ENCODE peak calls at places on chromosomes 6 and 20, in nine cellular contexts. T, Y, Q, F, M, K, I, O and J are unnamed samples.

GRCh38 chr6:85396159-85396808 is 53.6 kb upstream of the NT5E start:
- DNase-seq in T (no peak), Y (no peak), Q (no peak), F (no peak), M (no peak), K (no peak), I (no peak), O (no peak), J (no peak)

GRCh38 chr6:81169166-81169565 is 583.3 kb downstream of the TENT5A start:
- DNase-seq in T (no peak), Y (no peak), Q (no peak), F (no peak), M (no peak), K (no peak), I (no peak), O (no peak), J (no peak)

GRCh38 chr6:127031511-127031910 is 87.0 kb upstream of the RSPO3 start:
- DNase-seq in T (no peak), Y (no peak), Q (no peak), F (no peak), M (no peak), K (no peak), I (no peak), O (no peak), J (no peak)

GRCh38 chr6:34317172-34317477 is 68.3 kb upstream of the SMIM29 start:
- DNase-seq in T (no peak), Y (no peak), Q (no peak), F (no peak), M (peak; percentile 33), K (no peak), I (no peak), O (no peak), J (no peak)

GRCh38 chr20:57851025-57851682 is 141.3 kb upstream of the PMEPA1 start:
- DNase-seq in T (peak; percentile 72), Y (no peak), Q (no peak), F (no peak), M (no peak), K (no peak), I (peak; percentile 67), O (no peak), J (peak; percentile 61)

GRCh38 chr6:111322145-111322544 is 160.9 kb downstream of the REV3L start:
- DNase-seq in T (no peak), Y (no peak), Q (no peak), F (no peak), M (no peak), K (no peak), I (no peak), O (no peak), J (no peak)

GRCh38 chr6:159065091-159065490 is 20.3 kb upstream of the TAGAP start:
- DNase-seq in T (no peak), Y (no peak), Q (no peak), F (no peak), M (no peak), K (no peak), I (no peak), O (no peak), J (no peak)

GRCh38 chr20:6769953-6770831 is 2.7 kb downstream of the BMP2 start:
- DNase-seq in T (peak; percentile 20), Y (peak; percentile 78), Q (no peak), F (peak; percentile 46), M (no peak), K (peak; percentile 87), I (peak; percentile 23), O (peak; percentile 62), J (no peak)

GRCh38 chr20:58202039-58202438 is 26.4 kb downstream of the ANKRD60 start:
- DNase-seq in T (no peak), Y (no peak), Q (no peak), F (no peak), M (no peak), K (no peak), I (no peak), O (no peak), J (no peak)

GRCh38 chr6:118319890-118320289 is 228.2 kb upstream of the PLN start:
- DNase-seq in T (no peak), Y (no peak), Q (no peak), F (no peak), M (no peak), K (no peak), I (no peak), O (no peak), J (no peak)

GRCh38 chr6:25482996-25483395 is 169.0 kb upstream of the SCGN start:
- DNase-seq in T (no peak), Y (no peak), Q (peak; percentile 23), F (no peak), M (no peak), K (no peak), I (no peak), O (no peak), J (no peak)

GRCh38 chr6:151478670-151479069 is 15.1 kb upstream of the CCDC170 start:
- DNase-seq in T (no peak), Y (no peak), Q (no peak), F (no peak), M (no peak), K (no peak), I (no peak), O (no peak), J (no peak)

GRCh38 chr6:36735110-36735971 is 37.7 kb downstream of the RAB44 start:
- DNase-seq in T (peak; percentile 88), Y (peak; percentile 86), Q (peak; percentile 76), F (peak; percentile 87), M (no peak), K (peak; percentile 83), I (peak; percentile 89), O (peak; percentile 76), J (peak; percentile 98)

GRCh38 chr6:17983712-17984111 is 3.7 kb downstream of the KIF13A start:
- DNase-seq in T (no peak), Y (peak; percentile 38), Q (no peak), F (no peak), M (peak; percentile 38), K (no peak), I (no peak), O (no peak), J (no peak)

GRCh38 chr20:3246682-3247081 is 7.7 kb upstream of the SLC4A11 start:
- DNase-seq in T (no peak), Y (no peak), Q (no peak), F (no peak), M (no peak), K (no peak), I (no peak), O (no peak), J (no peak)
- H3K4me1 ChIP-seq in T (peaks cover 17% of the 10 kb centered on the region), Y (peaks cover 3% of the 10 kb centered on the region), Q (no peaks in the 10 kb centered on the region), F (no peaks in the 10 kb centered on the region), M (no peaks in the 10 kb centered on the region), K (peaks cover 10% of the 10 kb centered on the region), I (peaks cover 29% of the 10 kb centered on the region), O (peaks cover 8% of the 10 kb centered on the region), J (peaks cover 14% of the 10 kb centered on the region)

DNA sequence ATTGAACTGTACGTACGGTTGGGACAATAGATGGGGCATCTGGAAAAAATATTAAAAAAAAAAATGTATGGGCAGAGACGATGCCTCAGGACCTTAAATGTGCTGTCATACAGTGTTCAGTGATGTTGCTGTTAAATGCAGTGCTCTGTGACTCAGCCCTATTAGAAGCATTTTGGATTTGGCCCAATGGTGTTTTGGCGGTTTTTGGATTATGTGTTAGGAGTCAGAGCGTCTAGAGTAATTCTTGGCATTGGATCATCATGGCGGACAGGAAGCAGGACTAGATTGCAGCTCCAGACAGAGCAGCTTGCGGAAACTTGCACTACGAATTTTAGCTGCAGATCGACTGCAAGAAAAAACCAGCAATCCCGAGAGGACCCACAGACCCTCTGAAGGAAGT is 280.0 kb downstream of the SOX4 start:
- DNase-seq in T (peak; percentile 75), Y (peak; percentile 31), Q (peak; percentile 96), F (peak; percentile 54), M (no peak), K (no peak), I (peak; percentile 80), O (no peak), J (no peak)
- TF ChIP-seq CTCF in T (no peak), Y (no peak), Q (no peak), F (no peak), M (no peak), K (no peak), I (no peak), O (no peak), J (no peak)

DNA sequence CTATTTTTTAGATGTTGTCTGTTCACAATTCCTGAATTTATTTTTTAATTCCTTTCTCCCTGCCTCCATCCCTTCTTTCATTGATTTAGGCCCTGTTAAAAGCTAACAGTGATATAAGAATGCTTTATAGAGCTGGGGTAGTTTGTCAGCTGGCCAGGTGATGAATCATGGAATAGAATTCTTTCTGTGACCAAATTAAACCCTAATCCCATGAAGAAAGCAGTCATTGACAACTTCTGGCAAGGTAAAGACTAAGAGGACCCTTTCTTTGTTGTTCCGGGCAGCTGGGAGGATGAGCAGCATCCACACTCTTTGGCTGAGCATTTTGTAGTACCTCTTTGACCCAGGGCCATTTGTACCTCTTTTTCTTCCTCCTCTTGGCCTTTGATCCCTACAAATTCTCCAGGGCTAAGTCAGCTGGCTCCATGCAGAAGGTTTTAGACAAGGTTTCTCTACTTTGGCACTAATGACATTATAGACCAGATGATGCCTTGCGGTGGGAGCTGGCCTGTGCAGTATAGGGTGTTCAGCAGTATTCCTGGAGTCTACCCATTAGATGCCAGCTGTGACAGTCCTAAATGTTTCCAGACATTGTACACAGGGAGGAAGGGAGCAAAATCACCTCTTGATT is 102.9 kb downstream of the SLX4IP start:
- DNase-seq in T (no peak), Y (no peak), Q (peak; percentile 73), F (no peak), M (no peak), K (no peak), I (no peak), O (no peak), J (no peak)
- H3K27ac ChIP-seq in T (no peak overlapping the region), Y (no peak overlapping the region), Q (no peak overlapping the region), F (no peak overlapping the region), M (no peak overlapping the region), K (no peak overlapping the region), I (no peak overlapping the region), O (no peak overlapping the region), J (peak overlapping the region; percentile 45)

GRCh38 chr6:37821449-37821848 is 1.9 kb downstream of the ZFAND3 start:
- DNase-seq in T (no peak), Y (no peak), Q (no peak), F (no peak), M (no peak), K (no peak), I (no peak), O (no peak), J (no peak)

GRCh38 chr6:37822851-37823682 is 3.5 kb downstream of the ZFAND3 start:
- DNase-seq in T (no peak), Y (peak; percentile 96), Q (no peak), F (no peak), M (no peak), K (no peak), I (no peak), O (no peak), J (no peak)

GRCh38 chr6:37826188-37826587 is 6.7 kb downstream of the ZFAND3 start:
- DNase-seq in T (no peak), Y (no peak), Q (no peak), F (no peak), M (no peak), K (no peak), I (no peak), O (no peak), J (no peak)

GRCh38 chr6:37826993-37827392 is 7.5 kb downstream of the ZFAND3 start:
- DNase-seq in T (no peak), Y (no peak), Q (no peak), F (no peak), M (no peak), K (no peak), I (no peak), O (no peak), J (no peak)

DNA sequence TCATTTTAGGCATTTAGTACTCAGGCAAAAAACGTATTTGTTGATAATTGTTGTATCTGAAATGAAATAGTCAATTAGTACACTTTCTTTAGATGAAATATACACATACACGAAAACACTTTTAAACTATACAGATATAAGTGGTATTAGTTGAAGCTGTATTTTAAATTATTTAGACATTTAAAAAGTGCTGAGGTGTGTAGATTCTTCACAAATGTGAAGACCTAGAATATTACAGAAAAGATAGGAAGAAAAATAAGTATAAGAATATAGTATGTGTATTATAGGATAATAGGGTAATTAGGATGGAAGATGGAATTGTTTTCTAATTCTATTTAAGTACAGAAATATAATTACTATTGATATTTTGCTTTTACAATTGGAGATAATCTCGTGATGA is 4.6 kb downstream of the ZFAND3 start:
- DNase-seq in T (no peak), Y (no peak), Q (no peak), F (no peak), M (no peak), K (no peak), I (no peak), O (no peak), J (no peak)
- H3K4me1 ChIP-seq in T (peaks cover 86% of the 10 kb centered on the region), Y (peaks cover 7% of the 10 kb centered on the region), Q (peaks cover 22% of the 10 kb centered on the region), F (no peaks in the 10 kb centered on the region), M (peaks cover 6% of the 10 kb centered on the region), K (peaks cover 72% of the 10 kb centered on the region), I (peaks cover 87% of the 10 kb centered on the region), O (peaks cover 77% of the 10 kb centered on the region), J (peaks cover 74% of the 10 kb centered on the region)